ENCODE peak calls at places on chromosomes 16 and 17, in six cellular contexts. A, O, D, T, G and Z are unnamed samples.

GRCh38 chr17:43931062-43931571 is 11.2 kb downstream of the PPY start:
- DNase-seq in A (peak; percentile 56), G (no peak), D (no peak), O (no peak), T (peak; percentile 77), Z (no peak)

GRCh38 chr16:22664561-22664997 is 149.4 kb upstream of the HS3ST2 start:
- DNase-seq in G (no peak), A (no peak), O (no peak), T (no peak), D (no peak), Z (peak; percentile 47)

GRCh38 chr17:44191941-44192496 is 5.2 kb downstream of the TMUB2 start:
- DNase-seq in D (no peak), O (no peak), G (no peak), T (no peak), A (no peak), Z (no peak)

GRCh38 chr16:19393226-19394074 is 24.2 kb upstream of the TMC5 start:
- DNase-seq in A (peak; percentile 79), G (no peak), T (no peak), D (no peak), O (peak; percentile 68), Z (no peak)

GRCh38 chr17:58648236-58648635 is 43.6 kb downstream of the TEX14 start:
- DNase-seq in A (no peak), D (no peak), T (no peak), G (no peak), O (no peak), Z (no peak)

GRCh38 chr17:64401941-64402340 is 11.3 kb upstream of the PECAM1 start:
- DNase-seq in A (no peak), O (no peak), D (no peak), G (no peak), T (no peak), Z (no peak)

GRCh38 chr17:63431939-63432804 is 13.9 kb downstream of the CYB561 start:
- DNase-seq in T (no peak), O (peak; percentile 70), A (peak; percentile 71), G (no peak), D (no peak), Z (no peak)

GRCh38 chr17:68909066-68909465 is 46.1 kb downstream of the ABCA8 start:
- DNase-seq in A (peak; percentile 83), G (peak; percentile 44), D (peak; percentile 55), T (no peak), O (peak; percentile 98), Z (peak; percentile 77)

GRCh38 chr17:74282587-74283370 is 8.7 kb downstream of the DNAI2 start:
- DNase-seq in A (peak; percentile 56), O (no peak), T (no peak), G (no peak), D (no peak), Z (no peak)

GRCh38 chr17:81508639-81509047 is 4.0 kb downstream of the ACTG1 start:
- DNase-seq in A (no peak), T (peak; percentile 38), G (peak; percentile 33), O (no peak), D (no peak), Z (no peak)

GRCh38 chr17:16406742-16407674 is 8.4 kb upstream of the TRPV2 start:
- DNase-seq in G (peak; percentile 75), D (peak; percentile 36), A (peak; percentile 56), T (no peak), O (peak; percentile 37), Z (no peak)

GRCh38 chr16:21982108-21982507 is 18.8 kb downstream of the PDZD9 start:
- DNase-seq in T (no peak), A (no peak), D (no peak), O (no peak), G (no peak), Z (no peak)

GRCh38 chr17:82929676-82930042 is 89.8 kb upstream of the ZNF750 start:
- DNase-seq in T (no peak), A (no peak), O (no peak), D (no peak), G (no peak), Z (no peak)

GRCh38 chr17:2598166-2598565 is 4.7 kb downstream of the PAFAH1B1 start:
- DNase-seq in T (no peak), G (no peak), A (no peak), O (peak; percentile 46), D (no peak), Z (no peak)
- H3K4me1 ChIP-seq in T (peaks cover 70% of the 10 kb centered on the region), G (peaks cover 82% of the 10 kb centered on the region), A (peaks cover 22% of the 10 kb centered on the region), O (peaks cover 9% of the 10 kb centered on the region), D (no peaks in the 10 kb centered on the region), Z (peaks cover 78% of the 10 kb centered on the region)

GRCh38 chr17:29158096-29158495 is 22.1 kb downstream of the MYO18A start:
- DNase-seq in A (no peak), D (no peak), G (no peak), T (no peak), O (no peak), Z (no peak)
- H3K4me1 ChIP-seq in A (peaks cover 91% of the 10 kb centered on the region), D (peaks cover 22% of the 10 kb centered on the region), G (peaks cover 76% of the 10 kb centered on the region), T (peaks cover 71% of the 10 kb centered on the region), O (peaks cover 67% of the 10 kb centered on the region), Z (peaks cover 70% of the 10 kb centered on the region)

GRCh38 chr16:89013692-89014455 is 36.9 kb upstream of the CBFA2T3 start:
- DNase-seq in G (no peak), A (no peak), T (no peak), O (no peak), D (no peak), Z (no peak)

GRCh38 chr16:89014611-89015230 is 37.7 kb upstream of the CBFA2T3 start:
- DNase-seq in T (no peak), O (no peak), A (no peak), D (no peak), G (no peak), Z (no peak)

GRCh38 chr16:89011909-89012621 is 35.1 kb upstream of the CBFA2T3 start:
- DNase-seq in T (no peak), A (no peak), D (no peak), O (no peak), G (no peak), Z (no peak)

GRCh38 chr16:89013111-89013510 is 36.1 kb upstream of the CBFA2T3 start:
- DNase-seq in D (no peak), O (no peak), G (no peak), A (no peak), T (no peak), Z (no peak)

DNA sequence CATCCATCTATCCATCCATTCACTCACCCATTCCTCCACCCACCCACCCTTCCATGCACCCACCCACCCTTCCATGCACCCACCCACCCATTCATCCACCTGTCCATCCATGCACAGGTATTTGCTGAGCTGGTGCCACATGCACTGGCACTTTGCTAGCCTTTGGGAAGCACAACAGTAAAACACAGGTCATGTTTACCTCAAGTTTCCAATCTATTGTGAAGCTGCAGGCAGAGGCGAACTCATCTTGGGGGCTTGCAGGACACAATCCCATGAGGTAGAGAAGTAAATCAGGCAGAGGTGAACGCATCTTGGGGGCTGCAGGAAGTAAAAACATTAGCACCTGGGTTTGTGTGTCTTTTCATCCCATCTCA is 35.6 kb upstream of the CBFA2T3 start:
- DNase-seq in T (no peak), O (no peak), D (no peak), A (no peak), G (no peak), Z (no peak)
- H3K4me1 ChIP-seq in T (no peaks in the 10 kb centered on the region), O (no peaks in the 10 kb centered on the region), D (no peaks in the 10 kb centered on the region), A (no peaks in the 10 kb centered on the region), G (no peaks in the 10 kb centered on the region), Z (no peaks in the 10 kb centered on the region)

GRCh38 chr16:84109598-84110325 is 7.0 kb downstream of the MBTPS1 start:
- DNase-seq in D (no peak), O (no peak), A (no peak), G (no peak), T (no peak), Z (no peak)
- H3K4me1 ChIP-seq in D (no peaks in the 10 kb centered on the region), O (peaks cover 4% of the 10 kb centered on the region), A (no peaks in the 10 kb centered on the region), G (peaks cover 45% of the 10 kb centered on the region), T (peaks cover 11% of the 10 kb centered on the region), Z (no peaks in the 10 kb centered on the region)

GRCh38 chr17:3965123-3965800 is 1.0 kb upstream of the ATP2A3 start:
- DNase-seq in O (peak; percentile 50), A (peak; percentile 73), G (peak; percentile 68), T (peak; percentile 74), D (peak; percentile 43), Z (peak; percentile 66)
- H3K4me1 ChIP-seq in O (peaks cover 16% of the 10 kb centered on the region), A (peaks cover 10% of the 10 kb centered on the region), G (peaks cover 43% of the 10 kb centered on the region), T (peaks cover 66% of the 10 kb centered on the region), D (no peaks in the 10 kb centered on the region), Z (peaks cover 46% of the 10 kb centered on the region)

GRCh38 chr17:927611-928461 is 51.7 kb downstream of the NXN start:
- DNase-seq in A (peak; percentile 82), D (peak; percentile 85), T (no peak), O (peak; percentile 98), G (no peak), Z (no peak)
- H3K4me1 ChIP-seq in A (peaks cover 65% of the 10 kb centered on the region), D (no peaks in the 10 kb centered on the region), T (peaks cover 26% of the 10 kb centered on the region), O (peaks cover 30% of the 10 kb centered on the region), G (peaks cover 3% of the 10 kb centered on the region), Z (peaks cover 32% of the 10 kb centered on the region)

GRCh38 chr17:38746004-38746892 is 1.9 kb downstream of the PCGF2 start:
- DNase-seq in T (no peak), D (no peak), A (peak; percentile 59), G (no peak), O (no peak), Z (no peak)

GRCh38 chr17:38746893-38747384 is 1.2 kb downstream of the PCGF2 start:
- DNase-seq in T (no peak), D (no peak), A (no peak), G (no peak), O (no peak), Z (no peak)

GRCh38 chr17:38747385-38748328 is 479 bp downstream of the PCGF2 start:
- DNase-seq in T (no peak), O (peak; percentile 48), A (peak; percentile 71), G (peak; percentile 69), D (no peak), Z (no peak)

GRCh38 chr17:38743556-38744171 is 4.5 kb downstream of the PCGF2 start:
- DNase-seq in G (no peak), A (peak; percentile 22), D (no peak), O (no peak), T (no peak), Z (no peak)

GRCh38 chr17:38745545-38745944 is 2.6 kb downstream of the PCGF2 start:
- DNase-seq in A (peak; percentile 41), O (no peak), G (no peak), T (no peak), D (no peak), Z (no peak)
- H3K4me1 ChIP-seq in A (peaks cover 51% of the 10 kb centered on the region), O (peaks cover 54% of the 10 kb centered on the region), G (peaks cover 88% of the 10 kb centered on the region), T (peaks cover 75% of the 10 kb centered on the region), D (peaks cover 16% of the 10 kb centered on the region), Z (no peaks in the 10 kb centered on the region)

GRCh38 chr17:9427460-9428315 is 147.9 kb downstream of the STX8 start:
- DNase-seq in O (no peak), A (no peak), G (peak; percentile 59), T (no peak), D (peak; percentile 50), Z (no peak)
- H3K4me1 ChIP-seq in O (peaks cover 2% of the 10 kb centered on the region), A (peaks cover 6% of the 10 kb centered on the region), G (peaks cover 18% of the 10 kb centered on the region), T (peaks cover 8% of the 10 kb centered on the region), D (no peaks in the 10 kb centered on the region), Z (no peaks in the 10 kb centered on the region)

DNA sequence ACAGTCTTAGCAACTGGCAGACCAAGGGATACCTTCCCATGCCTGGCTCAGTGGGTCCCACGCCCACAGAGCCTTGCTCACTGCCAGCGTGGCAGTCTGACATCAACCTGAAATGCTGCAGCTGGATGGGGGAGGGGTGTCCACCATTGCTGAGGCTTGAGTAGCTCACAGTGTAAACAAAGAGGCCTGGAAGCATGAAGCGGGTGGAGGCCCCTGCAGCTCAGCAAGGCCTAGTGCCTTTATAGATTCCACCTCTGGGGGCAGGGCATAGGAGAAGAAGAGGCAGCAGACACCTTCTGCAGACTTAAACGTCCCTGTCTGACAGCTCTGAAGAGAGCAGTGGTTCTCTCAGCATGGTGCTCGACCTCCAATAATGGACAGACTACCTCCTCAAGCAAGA is 263.2 kb downstream of the KIF2B start:
- DNase-seq in T (no peak), O (no peak), A (peak; percentile 71), G (no peak), D (no peak), Z (no peak)
- H3K4me1 ChIP-seq in T (no peaks in the 10 kb centered on the region), O (no peaks in the 10 kb centered on the region), A (no peaks in the 10 kb centered on the region), G (no peaks in the 10 kb centered on the region), D (no peaks in the 10 kb centered on the region), Z (no peaks in the 10 kb centered on the region)